ENCODE peak calls at places on chromosomes 3 and 15, in four cellular contexts. C, R, P and Z are unnamed samples. For H3K4me1, the result is how much of the 10 kb centered on the place peaks cover.

GRCh38 chr15:85788796-85789495 is 5.8 kb downstream of the KLHL25 start:
- DNase-seq in C (no peak), R (no peak), P (no peak), Z (no peak)

GRCh38 chr3:43285644-43286043 is 696 bp upstream of the SNRK start:
- DNase-seq in C (no peak), R (no peak), P (no peak), Z (no peak)

GRCh38 chr15:74727727-74728126 is 2.4 kb upstream of the CYP1A1 start:
- DNase-seq in C (peak), R (peak), P (no peak), Z (no peak)

GRCh38 chr3:119831022-119831421 is 49.1 kb downstream of the NR1I2 start:
- DNase-seq in C (no peak), R (no peak), P (no peak), Z (no peak)

GRCh38 chr3:13879946-13880810 is at the start of gene WNT7A:
- DNase-seq in C (peak), R (no peak), P (no peak), Z (peak)

GRCh38 chr3:33541918-33542317 is 101.7 kb upstream of the UBP1 start:
- DNase-seq in C (no peak), R (no peak), P (no peak), Z (no peak)

GRCh38 chr15:95017950-95018349 is 786.6 kb downstream of the MCTP2 start:
- DNase-seq in C (peak), R (peak), P (peak), Z (no peak)

GRCh38 chr3:32325957-32326356 is 65.7 kb upstream of the CMTM7 start:
- DNase-seq in C (no peak), R (no peak), P (no peak), Z (no peak)

GRCh38 chr3:134974621-134975020 is 179.6 kb downstream of the EPHB1 start:
- DNase-seq in C (no peak), R (no peak), P (no peak), Z (no peak)

GRCh38 chr15:68289621-68290352 is 12.2 kb downstream of the FEM1B start:
- DNase-seq in C (no peak), R (no peak), P (no peak), Z (no peak)
- H3K4me1 ChIP-seq in C (under half), R (half or more), P (under half), Z (under half)

GRCh38 chr15:41943543-41944312 is 28.6 kb downstream of the EHD4 start:
- DNase-seq in C (no peak), R (no peak), P (no peak), Z (no peak)
- H3K4me3 ChIP-seq in C (no peak), R (peak), P (no peak), Z (no peak)

DNA sequence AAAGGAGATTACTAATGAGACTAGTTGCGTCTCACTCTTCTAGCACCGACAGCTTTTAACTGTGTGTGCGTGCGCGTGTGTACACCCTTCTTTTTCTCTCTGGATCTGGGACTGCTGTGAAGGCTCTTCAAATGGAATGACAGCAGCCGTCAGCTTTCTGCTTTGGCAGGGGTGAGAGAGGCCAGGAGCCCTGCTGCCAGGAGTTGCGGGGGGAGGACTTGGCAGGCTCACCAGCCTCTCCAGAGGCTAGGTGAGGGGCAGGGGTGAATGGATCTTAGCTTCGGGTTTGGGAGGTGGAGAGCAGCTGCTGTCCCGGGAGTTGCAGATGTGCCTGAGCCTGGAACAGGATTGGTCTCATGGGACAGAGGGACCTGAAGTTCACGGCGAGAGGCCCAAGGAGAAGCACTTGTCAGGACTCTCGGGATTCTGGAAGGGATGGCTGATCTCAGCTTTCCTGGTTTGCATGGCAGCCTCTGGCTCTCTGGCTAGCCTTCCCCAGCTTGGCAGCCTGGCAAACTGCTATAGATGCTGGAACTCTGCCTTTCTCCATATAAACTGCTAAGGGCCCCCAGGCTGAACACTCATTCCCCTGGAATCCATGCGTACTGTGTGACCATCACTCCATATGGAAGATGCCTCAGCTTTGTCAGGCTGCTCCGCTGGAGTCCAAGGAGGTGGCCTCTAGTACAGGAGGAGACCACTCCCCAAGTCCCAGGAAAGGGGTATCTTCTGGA is 16.6 kb downstream of the TEX264 start:
- DNase-seq in C (peak), R (peak), P (no peak), Z (no peak)
- H3K4me1 ChIP-seq in C (under half), R (half or more), P (under half), Z (half or more)

GRCh38 chr3:156604064-156604641 is 49.2 kb upstream of the SSR3 start:
- DNase-seq in C (no peak), R (no peak), P (no peak), Z (no peak)

GRCh38 chr3:156603379-156604017 is 48.6 kb upstream of the SSR3 start:
- DNase-seq in C (no peak), R (no peak), P (no peak), Z (no peak)

GRCh38 chr3:156604642-156605144 is 49.8 kb upstream of the SSR3 start:
- DNase-seq in C (no peak), R (no peak), P (no peak), Z (no peak)

GRCh38 chr3:156606729-156607128 is 51.8 kb upstream of the SSR3 start:
- DNase-seq in C (no peak), R (no peak), P (no peak), Z (no peak)

DNA sequence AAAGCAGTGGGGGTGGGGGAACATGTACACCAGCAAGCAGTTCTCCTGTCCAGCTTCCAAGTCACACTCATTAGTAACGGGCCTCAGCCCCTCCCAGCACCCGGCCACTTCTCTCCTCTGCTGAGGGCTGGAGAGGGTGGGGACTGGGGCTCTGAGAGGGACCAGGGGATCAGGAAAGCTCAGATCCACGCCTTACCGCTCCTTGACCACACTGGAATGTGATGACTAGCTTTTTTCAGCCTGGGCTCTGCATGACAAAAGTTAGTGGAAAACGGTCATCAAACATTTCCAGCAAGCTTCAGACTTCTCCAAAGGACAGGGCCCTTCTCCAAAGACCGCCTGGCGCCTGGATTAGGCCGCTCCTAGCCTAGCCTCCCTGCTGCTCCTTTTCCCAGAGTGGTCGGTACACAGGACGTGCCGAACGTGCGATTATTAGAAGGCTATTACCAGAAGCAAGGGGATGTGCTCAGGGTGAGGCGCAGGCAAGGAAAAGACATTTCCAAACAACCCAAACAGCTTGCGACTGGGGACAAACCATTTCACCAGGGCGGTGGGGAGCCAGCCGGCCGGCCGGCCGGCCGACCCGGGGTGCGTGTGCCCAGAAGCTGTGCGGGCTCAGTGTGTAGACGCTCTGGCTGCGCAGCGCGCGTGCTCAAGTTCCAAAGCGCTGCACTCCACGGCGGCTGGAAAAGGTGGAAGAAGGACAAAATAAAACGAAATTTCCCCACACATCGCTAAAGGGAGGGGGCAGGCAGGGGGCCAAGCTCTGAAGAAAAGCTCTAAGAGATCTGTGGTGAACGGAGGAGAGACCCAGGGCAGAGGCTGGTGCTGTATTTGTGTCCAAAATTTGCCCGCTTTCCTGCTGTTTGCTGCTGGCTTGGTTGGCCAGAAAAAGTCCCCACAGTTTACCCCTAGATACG is 51.0 kb upstream of the SSR3 start:
- DNase-seq in C (peak), R (peak), P (no peak), Z (no peak)
- H3K4me3 ChIP-seq in C (peak), R (peak), P (peak), Z (no peak)

GRCh38 chr15:63110428-63111026 is 11.1 kb upstream of the LACTB start:
- DNase-seq in C (no peak), R (no peak), P (no peak), Z (no peak)

GRCh38 chr15:63107895-63108546 is 13.6 kb upstream of the LACTB start:
- DNase-seq in C (no peak), R (no peak), P (no peak), Z (no peak)

GRCh38 chr15:63111481-63111880 is 10.2 kb upstream of the LACTB start:
- DNase-seq in C (no peak), R (no peak), P (no peak), Z (no peak)

GRCh38 chr15:63112871-63113270 is 8.8 kb upstream of the LACTB start:
- DNase-seq in C (no peak), R (no peak), P (no peak), Z (no peak)

GRCh38 chr15:63109498-63110290 is 12.0 kb upstream of the LACTB start:
- DNase-seq in C (no peak), R (no peak), P (no peak), Z (no peak)
- H3K4me1 ChIP-seq in C (under half), R (under half), P (under half), Z (under half)

DNA sequence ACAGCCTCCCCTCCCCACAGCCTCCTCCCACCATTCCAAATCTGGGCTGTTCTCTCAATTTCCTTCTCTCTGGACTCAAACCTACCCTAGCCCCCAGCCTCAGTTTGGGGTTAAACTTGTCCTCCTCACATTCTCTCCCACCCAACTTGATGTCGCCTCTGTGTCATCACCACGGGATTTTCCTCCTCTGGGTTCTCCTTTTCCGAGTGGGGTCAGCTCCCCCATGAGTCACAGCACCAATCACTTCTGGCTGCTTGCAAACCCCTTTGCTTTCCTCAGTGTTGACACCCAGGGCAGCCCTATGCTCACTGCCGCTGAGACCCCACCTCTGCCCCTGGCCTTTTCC is 453 bp downstream of the CCR5AS start:
- DNase-seq in C (no peak), R (no peak), P (no peak), Z (no peak)
- H3K4me3 ChIP-seq in C (no peak), R (peak), P (no peak), Z (no peak)

GRCh38 chr3:9399746-9400145 is 2.3 kb downstream of the SETD5 start:
- DNase-seq in C (peak), R (peak), P (peak), Z (no peak)
- H3K4me1 ChIP-seq in C (half or more), R (half or more), P (under half), Z (half or more)

GRCh38 chr3:25453521-25454410 is 25.7 kb downstream of the RARB start:
- DNase-seq in C (no peak), R (no peak), P (no peak), Z (no peak)
- H3K4me3 ChIP-seq in C (no peak), R (peak), P (no peak), Z (no peak)